ENCODE peak calls at places on chromosomes 6 and 20, in four cellular contexts. B is GM06990; L is stimulated activated CD8-positive, alpha-beta memory T cell treated with anti-CD3 and anti-CD28 coated beads, Interleukin-15, amount 100 ng/mL, for 4 hours; E is psoas muscle. S is an unnamed sample.

GRCh38 chr6:23511797-23512196 is 614.2 kb upstream of the NRSN1 start:
- DNase-seq in L (no peak), B (no peak), E (no peak), S (no peak)

GRCh38 chr20:35568645-35569044 is 26.8 kb downstream of the ERGIC3 start:
- DNase-seq in B (no peak), L (no peak), E (no peak), S (peak)

GRCh38 chr20:8020314-8021079 is 936 bp upstream of the TMX4 start:
- DNase-seq in B (peak), E (no peak), L (no peak), S (no peak)

GRCh38 chr6:83867527-83868161 is 8.2 kb downstream of the CYB5R4 start:
- DNase-seq in L (no peak), E (peak), B (no peak), S (no peak)

GRCh38 chr20:36461600-36462439 is 79.5 kb upstream of the MYL9 start:
- DNase-seq in E (peak), L (no peak), B (peak), S (peak)

GRCh38 chr6:89853068-89853467 is 23.4 kb downstream of the CASP8AP2 start:
- DNase-seq in L (no peak), E (no peak), B (no peak), S (no peak)

GRCh38 chr6:50272611-50273010 is 222.9 kb upstream of the DEFB112 start:
- DNase-seq in B (no peak), L (no peak), E (no peak), S (no peak)

GRCh38 chr6:95572098-95572497 is 5.2 kb upstream of the MANEA start:
- DNase-seq in L (no peak), B (no peak), E (no peak), S (no peak)

GRCh38 chr6:72826033-72826432 is 204.2 kb downstream of the KCNQ5 start:
- DNase-seq in B (no peak), E (no peak), L (no peak), S (no peak)